ENCODE peak calls at places on chromosomes 5 and 9, in eight cellular contexts. Y is HEK293T; A is fibroblast of the conjunctiva; L is SK-N-SH; F is mucosa of gallbladder; O is germinal center; J is activated naive CD8-positive, alpha-beta T cell treated with anti-CD3 and anti-CD28 coated beads for 36 hours; W is dermis microvascular lymphatic vessel endothelial cell. Z is an unnamed sample.

GRCh38 chr9:91395106-91395552 is 28.5 kb downstream of the NFIL3 start:
- DNase-seq in Y (no peak), J (no peak), A (peak), L (no peak), O (no peak), W (no peak), F (no peak), Z (no peak)

GRCh38 chr5:177256296-177256695 is 47.2 kb downstream of the RAB24 start:
- DNase-seq in A (no peak), F (no peak), L (no peak), J (no peak), W (no peak), O (no peak), Y (no peak), Z (no peak)

GRCh38 chr5:83513491-83513890 is 41.9 kb downstream of the VCAN start:
- DNase-seq in O (no peak), F (no peak), L (peak), W (no peak), A (no peak), Y (no peak), J (no peak), Z (no peak)

GRCh38 chr5:138351056-138351455 is 1.4 kb upstream of the KDM3B start:
- DNase-seq in A (peak), J (no peak), L (no peak), Y (no peak), W (peak), F (no peak), O (no peak), Z (no peak)

GRCh38 chr9:7240569-7241311 is 483.0 kb downstream of the KDM4C start:
- DNase-seq in O (no peak), A (no peak), L (no peak), J (no peak), F (no peak), Y (no peak), W (no peak), Z (no peak)

GRCh38 chr5:178839319-178839704 is 20.4 kb upstream of the ZNF354B start:
- DNase-seq in A (no peak), F (peak), O (peak), W (peak), L (peak), Y (peak), J (peak), Z (peak)

GRCh38 chr5:79077680-79078365 is 8.3 kb downstream of the BHMT2 start:
- DNase-seq in A (no peak), F (no peak), W (no peak), O (no peak), Y (no peak), J (no peak), L (no peak), Z (no peak)

GRCh38 chr5:17374157-17374556 is 123.9 kb upstream of the TAF11L2 start:
- DNase-seq in Y (no peak), J (no peak), L (no peak), A (no peak), F (no peak), O (no peak), W (no peak), Z (no peak)

GRCh38 chr9:127968717-127969383 is 11.9 kb downstream of the EEIG1 start:
- DNase-seq in F (no peak), O (no peak), L (peak), W (no peak), J (no peak), Y (no peak), A (peak), Z (peak)

GRCh38 chr9:3528466-3528865 is 2.7 kb upstream of the RFX3 start:
- DNase-seq in L (no peak), F (no peak), O (no peak), Y (no peak), W (peak), A (no peak), J (peak), Z (peak)

GRCh38 chr9:6144947-6145346 is 70.7 kb upstream of the IL33 start:
- DNase-seq in A (no peak), J (no peak), Y (no peak), W (no peak), L (no peak), F (no peak), O (no peak), Z (no peak)

GRCh38 chr5:153777681-153778080 is 261.0 kb downstream of the FAM114A2 start:
- DNase-seq in A (no peak), O (no peak), W (no peak), F (no peak), J (no peak), L (peak), Y (no peak), Z (no peak)

GRCh38 chr9:112486221-112487007 is at the start of gene KIAA1958:
- DNase-seq in J (peak), Y (peak), F (peak), W (peak), A (peak), O (peak), L (peak), Z (peak)

GRCh38 chr5:130923543-130924159 is 241.4 kb downstream of the HINT1 start:
- DNase-seq in A (peak), L (no peak), O (no peak), J (no peak), W (no peak), F (no peak), Y (no peak), Z (no peak)

GRCh38 chr5:140443-140829 is 48.5 kb downstream of the PLEKHG4B start:
- DNase-seq in L (no peak), J (no peak), Y (no peak), A (no peak), O (no peak), F (no peak), W (no peak), Z (no peak)

GRCh38 chr5:41156739-41157138 is 56.6 kb downstream of the C6 start:
- DNase-seq in L (no peak), Y (no peak), J (no peak), A (peak), O (no peak), F (no peak), W (no peak), Z (no peak)

GRCh38 chr9:121557581-121558422 is 58.2 kb upstream of the GGTA1 start:
- DNase-seq in W (peak), F (peak), Y (peak), L (no peak), J (peak), A (peak), O (peak), Z (peak)

GRCh38 chr9:131335356-131335755 is 45.8 kb downstream of the PLPP7 start:
- DNase-seq in J (no peak), L (no peak), O (no peak), A (no peak), Y (no peak), W (no peak), F (no peak), Z (no peak)

GRCh38 chr9:81477669-81478068 is 211.7 kb downstream of the TLE1 start:
- DNase-seq in A (peak), Y (no peak), F (no peak), W (no peak), J (no peak), L (peak), O (no peak), Z (no peak)

GRCh38 chr5:112691758-112692157 is 45.9 kb upstream of the APC start:
- DNase-seq in L (peak), Y (peak), F (no peak), W (peak), J (no peak), O (no peak), A (peak), Z (peak)

Z was measured in stimulated activated CD4-positive, alpha-beta T cell treated with anti-CD3 and anti-CD28 coated beads, Interleukin-15, amount 100 ng/mL, for 24 hours.